ENCODE peak calls at places on chromosomes 3 and 15, in ten cellular contexts. J is left colon, W is gastrocnemius medialis, O is anterior cingulate cortex, R is NCI-H2227 treated with DMSO at 0.1 percent for 48 hours, T is GM20000, V is fibroblast of the conjunctiva, H is neural progenitor cell, D is adipocyte, S is sigmoid colon. M is an unnamed sample.

GRCh38 chr15:67761343-67761742 is 64.0 kb upstream of the SKOR1 start:
- DNase-seq in H (no peak), D (no peak), W (no peak), T (no peak), O (no peak), R (no peak), S (no peak), J (no peak), V (no peak), M (no peak)

GRCh38 chr3:46959169-46959515 is 17.4 kb downstream of the CCDC12 start:
- DNase-seq in O (no peak), R (no peak), J (no peak), H (no peak), D (no peak), S (no peak), V (no peak), T (no peak), W (peak), M (no peak)

GRCh38 chr15:68990755-68991500 is 23.6 kb upstream of the NOX5 start:
- DNase-seq in W (no peak), J (no peak), H (no peak), D (no peak), O (no peak), T (no peak), R (no peak), S (no peak), V (no peak), M (no peak)

GRCh38 chr3:18076301-18076700 is 333.9 kb upstream of the TBC1D5 start:
- DNase-seq in J (no peak), W (no peak), H (no peak), V (no peak), O (no peak), T (no peak), R (no peak), D (no peak), S (no peak), M (no peak)

GRCh38 chr3:65928110-65928509 is 110.6 kb downstream of the MAGI1 start:
- DNase-seq in J (no peak), S (no peak), O (no peak), W (no peak), R (no peak), T (no peak), V (no peak), H (no peak), D (no peak), M (no peak)

GRCh38 chr3:24137958-24138875 is 193.1 kb downstream of the NR1D2 start:
- DNase-seq in V (no peak), R (no peak), T (no peak), S (no peak), D (no peak), W (peak), J (no peak), O (no peak), H (no peak), M (peak)

GRCh38 chr3:163622384-163622783 is 1455.9 kb downstream of the SI start:
- DNase-seq in R (no peak), T (no peak), H (peak), J (no peak), D (no peak), S (no peak), W (no peak), V (no peak), O (no peak), M (no peak)

GRCh38 chr15:65099336-65099735 is 15.7 kb downstream of the UBAP1L start:
- DNase-seq in V (no peak), J (no peak), D (no peak), H (no peak), W (no peak), T (no peak), S (no peak), O (no peak), R (no peak), M (no peak)

GRCh38 chr3:16534914-16535301 is 21.4 kb upstream of the RFTN1 start:
- DNase-seq in J (no peak), H (no peak), R (no peak), T (no peak), O (no peak), S (no peak), V (no peak), D (no peak), W (no peak), M (no peak)

GRCh38 chr3:48966876-48967361 is 23.1 kb upstream of the P4HTM start:
- DNase-seq in J (peak), W (peak), S (no peak), T (no peak), D (no peak), O (peak), V (no peak), H (no peak), R (no peak), M (peak)

GRCh38 chr3:61173685-61174084 is 77.6 kb downstream of the FHIT start:
- DNase-seq in O (no peak), R (peak), H (no peak), D (no peak), T (no peak), W (no peak), V (no peak), S (no peak), J (no peak), M (peak)

GRCh38 chr3:37668431-37668830 is 193.2 kb upstream of the CTDSPL start:
- DNase-seq in S (peak), R (no peak), J (no peak), W (no peak), O (no peak), V (no peak), H (no peak), D (no peak), T (no peak), M (peak)

GRCh38 chr15:50633653-50634052 is 52.9 kb downstream of the TRPM7 start:
- DNase-seq in W (no peak), S (no peak), H (no peak), T (no peak), O (no peak), J (no peak), D (peak), R (no peak), V (no peak), M (no peak)

GRCh38 chr15:94526071-94526689 is 294.8 kb downstream of the MCTP2 start:
- DNase-seq in T (no peak), V (no peak), J (no peak), R (no peak), O (no peak), H (peak), W (no peak), D (no peak), S (no peak), M (peak)

GRCh38 chr3:88984832-88985231 is 122.6 kb upstream of the EPHA3 start:
- DNase-seq in H (no peak), R (no peak), W (no peak), J (no peak), S (no peak), O (no peak), T (no peak), V (no peak), D (no peak), M (no peak)

GRCh38 chr3:197363553-197364409 is 65.4 kb upstream of the DLG1 start:
- DNase-seq in D (no peak), S (peak), V (no peak), R (no peak), T (no peak), J (no peak), W (no peak), O (no peak), H (peak), M (no peak)

GRCh38 chr3:85304360-85304964 is 345.7 kb downstream of the CADM2 start:
- DNase-seq in V (no peak), S (no peak), R (no peak), T (no peak), W (no peak), O (no peak), J (no peak), H (no peak), D (peak), M (peak)

GRCh38 chr15:22845289-22845900 is 6.9 kb downstream of the NIPA2 start:
- DNase-seq in R (no peak), O (no peak), J (no peak), W (peak), S (no peak), T (no peak), H (peak), V (no peak), D (peak), M (no peak)

GRCh38 chr15:65334586-65335231 is 30.2 kb downstream of the RNU5B-1 start:
- DNase-seq in T (no peak), W (no peak), V (no peak), D (no peak), O (no peak), J (no peak), S (no peak), R (no peak), H (peak), M (no peak)

GRCh38 chr3:37594873-37595783 is 266.6 kb upstream of the CTDSPL start:
- DNase-seq in D (no peak), S (no peak), R (no peak), T (no peak), V (no peak), W (no peak), O (no peak), J (no peak), H (no peak), M (no peak)

GRCh38 chr15:67992834-67993233 is 61.3 kb upstream of the PIAS1 start:
- DNase-seq in S (no peak), D (no peak), O (no peak), T (no peak), J (peak), R (no peak), V (no peak), W (no peak), H (no peak), M (peak)

GRCh38 chr15:60385620-60386552 is 11.9 kb downstream of the ANXA2 start:
- DNase-seq in J (no peak), H (no peak), R (no peak), S (no peak), V (no peak), O (no peak), T (no peak), D (no peak), W (no peak), M (peak)

GRCh38 chr3:81851166-81851565 is 89.7 kb upstream of the GBE1 start:
- DNase-seq in J (no peak), S (no peak), T (no peak), V (no peak), O (no peak), R (peak), H (no peak), W (no peak), D (no peak), M (no peak)

GRCh38 chr3:151135548-151136337 is 50.3 kb downstream of the MED12L start:
- DNase-seq in W (peak), H (no peak), T (no peak), V (no peak), S (no peak), R (no peak), D (no peak), J (no peak), O (no peak), M (no peak)

GRCh38 chr3:52083556-52084087 is 27.3 kb upstream of the DUSP7 start:
- DNase-seq in O (no peak), J (no peak), D (no peak), H (no peak), T (no peak), S (no peak), W (no peak), R (no peak), V (no peak), M (no peak)

GRCh38 chr15:66840615-66841014 is 138.6 kb downstream of the SMAD6 start:
- DNase-seq in S (no peak), J (no peak), D (peak), R (no peak), H (no peak), O (no peak), V (no peak), T (no peak), W (no peak), M (no peak)

GRCh38 chr3:15114466-15115358 is 15.8 kb upstream of the RBSN start:
- DNase-seq in D (no peak), R (no peak), S (no peak), T (no peak), V (no peak), J (no peak), O (no peak), H (peak), W (no peak), M (no peak)

GRCh38 chr3:90062018-90062417 is 954.6 kb downstream of the EPHA3 start:
- DNase-seq in D (peak), O (no peak), H (no peak), S (no peak), R (no peak), W (no peak), V (peak), T (no peak), J (no peak), M (peak)